ENCODE peak calls at places on chromosome 16, in four cellular contexts. One of them, this sample, is unnamed.

GRCh38 chr16:57023541-57024249 is 34.3 kb downstream of the NLRC5 start:
- DNase-seq in heart right ventricle: no peak
- DNase-seq in mesenchymal stem cell: no peak
- DNase-seq in hepatocyte: no peak
- DNase-seq in this sample: no peak

GRCh38 chr16:80569440-80570105 is 28.8 kb downstream of the DYNLRB2 start:
- DNase-seq in hepatocyte: peak; percentile 80
- DNase-seq in mesenchymal stem cell: no peak
- DNase-seq in heart right ventricle: no peak
- DNase-seq in this sample: no peak

GRCh38 chr16:89315791-89316581 is 98.5 kb downstream of the ZNF778 start:
- DNase-seq in heart right ventricle: peak; percentile 51
- DNase-seq in mesenchymal stem cell: peak; percentile 86
- DNase-seq in hepatocyte: no peak
- DNase-seq in this sample: no peak

GRCh38 chr16:17829826-17830225 is 359.1 kb upstream of the XYLT1 start:
- DNase-seq in hepatocyte: no peak
- DNase-seq in mesenchymal stem cell: no peak
- DNase-seq in heart right ventricle: no peak
- DNase-seq in this sample: no peak

GRCh38 chr16:17921357-17921978 is 415.1 kb downstream of the NPIPA8 start:
- DNase-seq in hepatocyte: peak; percentile 11
- DNase-seq in heart right ventricle: no peak
- DNase-seq in mesenchymal stem cell: no peak
- DNase-seq in this sample: no peak

GRCh38 chr16:19085679-19086200 is 18.3 kb downstream of the COQ7 start:
- DNase-seq in mesenchymal stem cell: peak; percentile 34
- DNase-seq in heart right ventricle: no peak
- DNase-seq in hepatocyte: peak; percentile 50
- DNase-seq in this sample: no peak

GRCh38 chr16:11395008-11395948 is 50.0 kb downstream of the RMI2 start:
- DNase-seq in mesenchymal stem cell: no peak
- DNase-seq in heart right ventricle: no peak
- DNase-seq in hepatocyte: peak; percentile 3
- DNase-seq in this sample: no peak

GRCh38 chr16:28883221-28883996 is 5.1 kb downstream of the ATP2A1 start:
- DNase-seq in hepatocyte: no peak
- DNase-seq in heart right ventricle: no peak
- DNase-seq in mesenchymal stem cell: no peak
- DNase-seq in this sample: no peak

GRCh38 chr16:2196981-2197511 is 641 bp upstream of the CASKIN1 start:
- DNase-seq in hepatocyte: no peak
- DNase-seq in mesenchymal stem cell: no peak
- DNase-seq in heart right ventricle: no peak
- DNase-seq in this sample: no peak

GRCh38 chr16:2199095-2199494 is 2.7 kb upstream of the CASKIN1 start:
- DNase-seq in mesenchymal stem cell: no peak
- DNase-seq in hepatocyte: no peak
- DNase-seq in heart right ventricle: no peak
- DNase-seq in this sample: no peak

GRCh38 chr16:2199621-2200139 is 3.3 kb upstream of the CASKIN1 start:
- DNase-seq in mesenchymal stem cell: no peak
- DNase-seq in hepatocyte: no peak
- DNase-seq in heart right ventricle: no peak
- DNase-seq in this sample: no peak

GRCh38 chr16:2197765-2198164 is 1.4 kb upstream of the CASKIN1 start:
- DNase-seq in mesenchymal stem cell: no peak
- DNase-seq in heart right ventricle: no peak
- DNase-seq in hepatocyte: no peak
- DNase-seq in this sample: no peak

GRCh38 chr16:2198283-2198682 is 1.9 kb upstream of the CASKIN1 start:
- DNase-seq in hepatocyte: no peak
- DNase-seq in heart right ventricle: no peak
- DNase-seq in mesenchymal stem cell: no peak
- DNase-seq in this sample: no peak
- H3K27me3 ChIP-seq in hepatocyte: peaks cover 23% of the 10 kb centered on the region
- H3K27me3 ChIP-seq in heart right ventricle: peaks cover 44% of the 10 kb centered on the region
- H3K27me3 ChIP-seq in mesenchymal stem cell: peaks cover 51% of the 10 kb centered on the region
- H3K27me3 ChIP-seq in this sample: peaks cover 50% of the 10 kb centered on the region

GRCh38 chr16:53770641-53771040 is 66.7 kb downstream of the FTO start:
- DNase-seq in heart right ventricle: no peak
- DNase-seq in mesenchymal stem cell: no peak
- DNase-seq in hepatocyte: no peak
- DNase-seq in this sample: no peak
- H3K4me1 ChIP-seq in heart right ventricle: peaks cover 68% of the 10 kb centered on the region
- H3K4me1 ChIP-seq in mesenchymal stem cell: peaks cover 1% of the 10 kb centered on the region
- H3K4me1 ChIP-seq in hepatocyte: peaks cover 41% of the 10 kb centered on the region
- H3K4me1 ChIP-seq in this sample: peaks cover 95% of the 10 kb centered on the region

GRCh38 chr16:58170223-58170622 is 27.7 kb downstream of the CSNK2A2 start:
- DNase-seq in heart right ventricle: no peak
- DNase-seq in mesenchymal stem cell: no peak
- DNase-seq in hepatocyte: no peak
- DNase-seq in this sample: no peak
- H3K27me3 ChIP-seq in heart right ventricle: no peaks in the 10 kb centered on the region
- H3K27me3 ChIP-seq in mesenchymal stem cell: no peaks in the 10 kb centered on the region
- H3K27me3 ChIP-seq in hepatocyte: no peaks in the 10 kb centered on the region
- H3K27me3 ChIP-seq in this sample: no peaks in the 10 kb centered on the region

GRCh38 chr16:85611205-85611454 is 2.0 kb upstream of the GSE1 start:
- DNase-seq in heart right ventricle: peak; percentile 42
- DNase-seq in hepatocyte: no peak
- DNase-seq in mesenchymal stem cell: peak; percentile 46
- DNase-seq in this sample: no peak

GRCh38 chr16:85612191-85612800 is 826 bp upstream of the GSE1 start:
- DNase-seq in mesenchymal stem cell: peak; percentile 94
- DNase-seq in heart right ventricle: peak; percentile 78
- DNase-seq in hepatocyte: peak; percentile 91
- DNase-seq in this sample: peak; percentile 91

GRCh38 chr16:85612801-85613608 is at the start of gene GSE1:
- DNase-seq in mesenchymal stem cell: peak; percentile 84
- DNase-seq in heart right ventricle: peak; percentile 93
- DNase-seq in hepatocyte: peak; percentile 97
- DNase-seq in this sample: peak; percentile 93

GRCh38 chr16:85610446-85611204 is 2.5 kb upstream of the GSE1 start:
- DNase-seq in hepatocyte: peak; percentile 94
- DNase-seq in mesenchymal stem cell: peak; percentile 91
- DNase-seq in heart right ventricle: peak; percentile 88
- DNase-seq in this sample: peak; percentile 90

DNA sequence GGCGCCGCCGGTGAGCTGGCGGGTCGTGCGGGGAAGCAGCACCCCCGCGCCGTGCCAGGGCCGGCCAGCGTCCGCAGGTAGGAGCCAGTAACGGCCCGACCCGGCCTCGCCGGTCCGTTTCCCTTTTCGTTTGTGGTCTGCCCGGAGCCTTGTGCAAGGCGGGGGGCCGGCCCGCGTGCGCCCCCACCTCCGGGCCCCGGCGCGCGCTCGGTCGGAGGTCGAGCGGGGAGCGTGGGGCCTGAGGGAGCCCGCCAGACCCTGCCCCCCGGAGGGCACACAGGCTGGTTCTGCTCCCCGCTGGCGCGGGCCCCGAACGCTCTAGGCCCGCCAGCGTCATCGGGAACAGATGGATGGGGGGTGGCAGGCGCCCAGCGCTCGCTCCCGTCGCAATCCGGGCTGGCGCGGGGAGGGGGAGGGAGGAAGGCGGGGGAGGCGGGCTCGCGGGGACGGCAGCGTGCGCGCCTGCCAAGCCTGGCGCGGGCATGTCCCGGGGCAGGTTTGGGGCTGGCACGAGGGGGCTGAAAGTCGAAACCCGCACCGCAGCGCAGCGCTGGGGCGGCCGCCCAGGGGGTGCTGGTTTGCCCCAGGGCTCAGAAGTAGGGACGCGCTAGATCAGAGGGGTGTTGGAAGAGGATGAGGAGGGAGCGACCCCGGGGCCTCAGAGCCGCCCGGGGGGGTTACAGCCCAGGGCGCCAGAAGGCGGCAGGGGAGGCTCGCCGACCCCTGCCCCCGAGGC is 1.5 kb upstream of the GSE1 start:
- DNase-seq in hepatocyte: peak; percentile 92
- DNase-seq in heart right ventricle: peak; percentile 89
- DNase-seq in mesenchymal stem cell: peak; percentile 85
- DNase-seq in this sample: peak; percentile 95
- H3K4me1 ChIP-seq in hepatocyte: peaks cover 63% of the 10 kb centered on the region
- H3K4me1 ChIP-seq in heart right ventricle: peaks cover 74% of the 10 kb centered on the region
- H3K4me1 ChIP-seq in mesenchymal stem cell: peaks cover 64% of the 10 kb centered on the region
- H3K4me1 ChIP-seq in this sample: peaks cover 40% of the 10 kb centered on the region

GRCh38 chr16:85157372-85157771 is 45.1 kb upstream of the CIBAR2 start:
- DNase-seq in hepatocyte: no peak
- DNase-seq in mesenchymal stem cell: no peak
- DNase-seq in heart right ventricle: no peak
- DNase-seq in this sample: no peak

GRCh38 chr16:85158702-85159225 is 46.5 kb upstream of the CIBAR2 start:
- DNase-seq in mesenchymal stem cell: no peak
- DNase-seq in heart right ventricle: no peak
- DNase-seq in hepatocyte: no peak
- DNase-seq in this sample: no peak

GRCh38 chr16:85156869-85157268 is 44.6 kb upstream of the CIBAR2 start:
- DNase-seq in heart right ventricle: no peak
- DNase-seq in hepatocyte: no peak
- DNase-seq in mesenchymal stem cell: no peak
- DNase-seq in this sample: no peak

GRCh38 chr16:85157813-85158701 is 45.8 kb upstream of the CIBAR2 start:
- DNase-seq in hepatocyte: no peak
- DNase-seq in heart right ventricle: peak; percentile 11
- DNase-seq in mesenchymal stem cell: peak; percentile 80
- DNase-seq in this sample: no peak

GRCh38 chr16:85159226-85159980 is 47.1 kb upstream of the CIBAR2 start:
- DNase-seq in mesenchymal stem cell: no peak
- DNase-seq in heart right ventricle: no peak
- DNase-seq in hepatocyte: no peak
- DNase-seq in this sample: peak; percentile 15
- H3K27me3 ChIP-seq in mesenchymal stem cell: no peaks in the 10 kb centered on the region
- H3K27me3 ChIP-seq in heart right ventricle: no peaks in the 10 kb centered on the region
- H3K27me3 ChIP-seq in hepatocyte: no peaks in the 10 kb centered on the region
- H3K27me3 ChIP-seq in this sample: no peaks in the 10 kb centered on the region